ENCODE peak calls at places on chromosomes 12 and 14, in seven cellular contexts. I, L, O, R, X, Y and Q are unnamed samples.

GRCh38 chr12:8452976-8453616 is 2.7 kb upstream of the CLEC6A start:
- DNase-seq in I (no peak), L (peak; percentile 34), O (no peak), R (no peak), X (no peak), Y (no peak), Q (no peak)

GRCh38 chr14:29805415-29806123 is 122.1 kb downstream of the PRKD1 start:
- DNase-seq in I (peak; percentile 75), L (peak; percentile 79), O (no peak), R (peak; percentile 65), X (peak; percentile 89), Y (no peak), Q (no peak)

GRCh38 chr12:11787921-11788849 is 138.7 kb downstream of the ETV6 start:
- DNase-seq in I (no peak), L (no peak), O (no peak), R (no peak), X (no peak), Y (peak; percentile 10), Q (no peak)

GRCh38 chr14:82704218-82704617 is 1170.6 kb upstream of the SEL1L start:
- DNase-seq in I (no peak), L (no peak), O (no peak), R (no peak), X (no peak), Y (no peak), Q (no peak)

GRCh38 chr14:35362911-35363374 is 41.6 kb downstream of the NFKBIA start:
- DNase-seq in I (no peak), L (no peak), O (no peak), R (no peak), X (peak; percentile 66), Y (no peak), Q (no peak)

GRCh38 chr12:130990034-130990433 is 36.3 kb downstream of the ADGRD1 start:
- DNase-seq in I (peak; percentile 63), L (no peak), O (no peak), R (no peak), X (no peak), Y (no peak), Q (no peak)

GRCh38 chr12:98370976-98371375 is 144.4 kb upstream of the TMPO start:
- DNase-seq in I (no peak), L (no peak), O (no peak), R (no peak), X (no peak), Y (no peak), Q (no peak)

GRCh38 chr12:91866566-91866965 is 279.1 kb downstream of the BTG1 start:
- DNase-seq in I (no peak), L (no peak), O (no peak), R (no peak), X (no peak), Y (no peak), Q (no peak)

GRCh38 chr12:60257063-60257462 is 661.2 kb downstream of the SLC16A7 start:
- DNase-seq in I (no peak), L (no peak), O (no peak), R (no peak), X (peak; percentile 66), Y (no peak), Q (no peak)

GRCh38 chr12:32482226-32482625 is 82.9 kb downstream of the FGD4 start:
- DNase-seq in I (no peak), L (peak; percentile 25), O (no peak), R (no peak), X (no peak), Y (no peak), Q (peak; percentile 91)

GRCh38 chr14:21894003-21894897 is 220.6 kb upstream of the OR4E1 start:
- DNase-seq in I (no peak), L (no peak), O (no peak), R (no peak), X (no peak), Y (no peak), Q (peak; percentile 8)

GRCh38 chr14:79584679-79585078 is 626.6 kb downstream of the DIO2 start:
- DNase-seq in I (no peak), L (peak; percentile 8), O (no peak), R (no peak), X (peak; percentile 77), Y (no peak), Q (no peak)

GRCh38 chr14:105582639-105583038 is 56.3 kb downstream of the TMEM121 start:
- DNase-seq in I (no peak), L (no peak), O (peak; percentile 56), R (no peak), X (no peak), Y (no peak), Q (peak; percentile 26)

GRCh38 chr14:74579447-74580274 is 32.4 kb downstream of the LTBP2 start:
- DNase-seq in I (peak; percentile 47), L (no peak), O (no peak), R (no peak), X (peak; percentile 81), Y (no peak), Q (no peak)

DNA sequence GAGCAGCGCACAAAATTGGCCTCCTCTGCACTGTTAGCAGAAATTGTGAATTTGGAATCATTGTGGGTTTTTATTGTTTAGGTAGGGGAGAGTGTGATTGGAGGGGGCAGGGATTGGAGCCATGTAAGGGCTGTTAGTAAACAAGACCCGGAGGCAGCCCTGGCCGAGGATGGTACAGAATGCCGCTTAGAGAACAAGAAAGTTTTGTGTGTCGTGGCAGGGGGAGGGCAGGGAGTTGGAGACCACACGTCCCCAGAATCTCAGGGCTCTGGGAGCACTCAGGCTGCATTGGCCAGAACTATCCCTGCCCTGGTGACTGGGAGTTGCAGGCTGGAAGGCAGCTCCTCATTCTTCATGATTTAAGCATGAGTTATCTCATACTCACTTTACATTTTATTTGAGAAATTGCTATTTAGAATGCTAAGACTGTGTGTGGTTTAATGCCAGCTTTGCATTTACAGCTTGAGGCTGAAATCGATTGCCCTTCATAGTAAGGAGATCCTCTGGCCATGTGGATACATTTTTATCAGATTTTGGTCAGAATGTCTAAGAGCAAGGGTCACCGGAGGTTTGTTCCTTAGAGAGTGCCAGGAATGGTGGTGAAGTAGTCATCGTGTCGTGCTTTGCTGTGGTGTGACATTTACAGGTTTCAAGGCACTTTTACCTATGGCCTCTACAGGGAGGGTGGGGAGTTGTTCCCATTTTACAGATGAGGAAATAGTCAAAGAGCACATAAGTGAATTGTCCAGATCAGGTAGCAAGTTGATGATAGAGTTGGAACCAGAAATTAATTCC is 56.9 kb downstream of the WDR20 start:
- DNase-seq in I (peak; percentile 50), L (no peak), O (no peak), R (no peak), X (no peak), Y (no peak), Q (no peak)
- H3K4me3 ChIP-seq in I (no peak overlapping the region), L (no peak overlapping the region), O (no peak overlapping the region), R (no peak overlapping the region), X (no peak overlapping the region), Y (no peak overlapping the region), Q (no peak overlapping the region)

GRCh38 chr12:6868211-6869048 is 1.1 kb downstream of the TPI1 start:
- DNase-seq in I (no peak), L (no peak), O (no peak), R (no peak), X (no peak), Y (no peak), Q (no peak)

GRCh38 chr12:6867407-6868210 is at the start of gene TPI1:
- DNase-seq in I (peak; percentile 96), L (peak; percentile 87), O (no peak), R (peak; percentile 90), X (peak; percentile 81), Y (peak; percentile 85), Q (peak; percentile 80)

GRCh38 chr12:6866920-6867406 is 368 bp upstream of the TPI1 start:
- DNase-seq in I (no peak), L (no peak), O (peak; percentile 91), R (peak; percentile 86), X (no peak), Y (no peak), Q (no peak)

GRCh38 chr12:6871052-6871957 is 1.8 kb downstream of the SPSB2 start:
- DNase-seq in I (no peak), L (no peak), O (no peak), R (no peak), X (no peak), Y (peak; percentile 37), Q (peak; percentile 33)

DNA sequence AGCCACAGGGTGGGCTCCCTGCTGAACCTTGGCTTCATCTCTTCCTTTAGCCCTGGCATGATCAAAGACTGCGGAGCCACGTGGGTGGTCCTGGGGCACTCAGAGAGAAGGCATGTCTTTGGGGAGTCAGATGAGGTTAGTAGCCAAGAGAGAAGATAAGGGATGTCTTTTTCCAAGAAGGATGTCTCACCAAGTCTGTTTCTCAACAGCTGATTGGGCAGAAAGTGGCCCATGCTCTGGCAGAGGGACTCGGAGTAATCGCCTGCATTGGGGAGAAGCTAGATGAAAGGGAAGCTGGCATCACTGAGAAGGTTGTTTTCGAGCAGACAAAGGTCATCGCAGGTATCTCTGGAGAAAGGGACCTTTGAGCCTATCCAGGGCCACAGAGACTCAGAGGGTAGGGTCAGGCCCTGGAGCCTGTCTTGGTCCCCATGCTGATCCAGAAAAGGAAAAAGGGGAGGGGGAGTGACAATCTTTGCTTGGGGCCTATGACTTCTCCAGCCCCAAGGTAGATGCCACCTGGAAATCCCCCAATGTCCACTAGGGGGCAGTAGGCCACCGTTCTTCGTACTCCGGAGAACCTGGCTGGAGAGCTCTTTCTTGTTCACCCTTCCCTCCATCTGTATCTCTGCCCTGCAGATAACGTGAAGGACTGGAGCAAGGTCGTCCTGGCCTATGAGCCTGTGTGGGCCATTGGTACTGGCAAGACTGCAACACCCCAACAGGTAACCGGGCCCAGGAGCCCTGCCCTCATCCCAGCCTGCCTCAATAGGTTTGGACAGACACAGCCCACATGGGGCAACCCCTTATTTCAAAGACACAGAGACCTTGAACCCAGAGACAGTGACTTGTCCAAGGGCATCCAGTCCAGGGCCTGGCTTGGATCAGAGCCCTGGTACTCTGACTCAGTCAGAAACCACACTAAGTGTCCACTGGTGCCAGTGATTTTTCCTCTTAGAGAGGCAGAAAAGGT is 2.0 kb downstream of the TPI1 start:
- DNase-seq in I (peak; percentile 91), L (peak; percentile 86), O (peak; percentile 89), R (peak; percentile 81), X (peak; percentile 76), Y (peak; percentile 87), Q (peak; percentile 81)
- H3K4me3 ChIP-seq in I (peak overlapping the region; percentile 100), L (no peak overlapping the region), O (peak overlapping the region; percentile 97), R (peak overlapping the region; percentile 93), X (peak overlapping the region; percentile 88), Y (peak overlapping the region; percentile 92), Q (peak overlapping the region; percentile 92)

DNA sequence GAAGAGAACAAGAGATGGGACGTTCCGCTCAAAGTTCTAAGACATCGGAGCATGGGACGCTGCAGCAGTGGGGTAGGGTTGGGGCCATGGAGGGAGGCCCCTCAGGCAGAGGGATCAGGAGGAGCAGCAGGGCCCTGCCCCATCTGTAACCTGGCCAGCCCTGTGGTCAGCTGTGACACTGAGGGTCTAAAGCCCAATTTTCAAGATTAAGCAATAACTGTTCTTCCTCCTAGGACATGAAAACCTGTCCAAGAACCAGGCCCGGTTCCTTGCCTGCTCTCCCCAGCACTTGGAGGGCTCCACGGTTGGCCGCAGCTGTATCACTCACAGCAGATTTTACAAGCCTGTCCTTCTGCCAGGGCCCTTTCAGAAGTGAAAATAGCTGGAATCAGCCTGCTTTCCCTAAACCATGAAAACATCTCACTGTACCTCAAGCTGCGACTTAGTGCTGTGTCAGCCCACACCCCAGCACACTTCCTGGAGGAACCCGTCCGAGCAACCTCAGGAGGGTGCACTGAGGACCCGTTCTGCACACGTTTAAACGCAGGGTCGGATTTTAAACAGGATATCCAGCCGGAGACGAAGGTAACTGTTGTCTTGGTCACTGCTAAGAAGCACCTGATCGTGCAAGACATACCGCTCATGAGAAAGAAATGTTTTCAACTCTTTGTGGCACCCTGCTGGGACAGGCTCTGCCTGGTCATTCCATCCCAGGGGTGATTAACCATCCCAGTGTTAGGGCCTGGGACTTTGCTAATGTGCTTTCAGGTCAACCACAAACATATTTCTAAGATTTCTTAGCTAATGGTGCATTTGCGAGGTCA is 201.9 kb upstream of the DIO3 start:
- DNase-seq in I (peak; percentile 95), L (peak; percentile 49), O (no peak), R (no peak), X (peak; percentile 64), Y (peak; percentile 40), Q (no peak)
- H3K4me3 ChIP-seq in I (peak overlapping the region; percentile 13), L (no peak overlapping the region), O (peak overlapping the region; percentile 11), R (no peak overlapping the region), X (no peak overlapping the region), Y (no peak overlapping the region), Q (no peak overlapping the region)

GRCh38 chr14:39474416-39474911 is 42.2 kb upstream of the FBXO33 start:
- DNase-seq in I (no peak), L (no peak), O (no peak), R (no peak), X (no peak), Y (no peak), Q (peak; percentile 37)
- H3K4me3 ChIP-seq in I (no peak overlapping the region), L (no peak overlapping the region), O (no peak overlapping the region), R (no peak overlapping the region), X (no peak overlapping the region), Y (no peak overlapping the region), Q (no peak overlapping the region)